ENCODE peak calls at places on chromosomes 11 and 22, in seven cellular contexts. One of them, this sample, is unnamed.

GRCh38 chr11:104968856-104969776 is 742 bp upstream of the CASP4 start:
- DNase-seq in H1: peak; percentile 52
- DNase-seq in H9: peak; percentile 67
- DNase-seq in mesenchymal stem cell: peak; percentile 32
- DNase-seq in neuronal stem cell: no peak
- DNase-seq in trophoblast cell: peak; percentile 67
- DNase-seq in IMR-90: peak; percentile 34
- DNase-seq in this sample: peak; percentile 62

GRCh38 chr22:38610234-38610633 is 40.3 kb upstream of the DMC1 start:
- DNase-seq in IMR-90: no peak
- DNase-seq in trophoblast cell: no peak
- DNase-seq in neuronal stem cell: no peak
- DNase-seq in H1: no peak
- DNase-seq in mesenchymal stem cell: no peak
- DNase-seq in H9: no peak
- DNase-seq in this sample: no peak

GRCh38 chr11:126890561-126890960 is 110.0 kb downstream of the KIRREL3 start:
- DNase-seq in IMR-90: no peak
- DNase-seq in H9: peak; percentile 74
- DNase-seq in mesenchymal stem cell: no peak
- DNase-seq in neuronal stem cell: no peak
- DNase-seq in H1: peak; percentile 49
- DNase-seq in trophoblast cell: no peak
- DNase-seq in this sample: peak; percentile 77

GRCh38 chr22:38694945-38695344 is 5.8 kb downstream of the JOSD1 start:
- DNase-seq in trophoblast cell: peak; percentile 91
- DNase-seq in H9: no peak
- DNase-seq in mesenchymal stem cell: no peak
- DNase-seq in H1: no peak
- DNase-seq in IMR-90: no peak
- DNase-seq in neuronal stem cell: no peak
- DNase-seq in this sample: no peak

GRCh38 chr11:2518112-2518982 is 73.5 kb downstream of the KCNQ1 start:
- DNase-seq in H1: peak; percentile 37
- DNase-seq in IMR-90: no peak
- DNase-seq in neuronal stem cell: no peak
- DNase-seq in H9: peak; percentile 21
- DNase-seq in trophoblast cell: no peak
- DNase-seq in mesenchymal stem cell: no peak
- DNase-seq in this sample: no peak

GRCh38 chr11:105148241-105148640 is 8.7 kb upstream of the CARD18 start:
- DNase-seq in IMR-90: peak; percentile 49
- DNase-seq in mesenchymal stem cell: no peak
- DNase-seq in trophoblast cell: no peak
- DNase-seq in H1: no peak
- DNase-seq in H9: no peak
- DNase-seq in neuronal stem cell: no peak
- DNase-seq in this sample: no peak

GRCh38 chr11:66617148-66617814 is 851 bp downstream of the RBM14 start:
- DNase-seq in mesenchymal stem cell: no peak
- DNase-seq in H9: no peak
- DNase-seq in H1: no peak
- DNase-seq in IMR-90: no peak
- DNase-seq in neuronal stem cell: no peak
- DNase-seq in trophoblast cell: peak; percentile 63
- DNase-seq in this sample: no peak

GRCh38 chr11:13942908-13943505 is 19.5 kb upstream of the SPON1 start:
- DNase-seq in neuronal stem cell: no peak
- DNase-seq in trophoblast cell: no peak
- DNase-seq in IMR-90: peak; percentile 24
- DNase-seq in H1: no peak
- DNase-seq in H9: no peak
- DNase-seq in mesenchymal stem cell: peak; percentile 44
- DNase-seq in this sample: no peak

GRCh38 chr11:128330203-128330602 is 257.2 kb downstream of the ETS1 start:
- DNase-seq in IMR-90: no peak
- DNase-seq in trophoblast cell: no peak
- DNase-seq in H9: no peak
- DNase-seq in neuronal stem cell: no peak
- DNase-seq in mesenchymal stem cell: no peak
- DNase-seq in H1: no peak
- DNase-seq in this sample: peak; percentile 48

GRCh38 chr11:115078461-115079438 is 400.4 kb downstream of the NXPE2 start:
- DNase-seq in neuronal stem cell: no peak
- DNase-seq in H9: no peak
- DNase-seq in trophoblast cell: no peak
- DNase-seq in H1: no peak
- DNase-seq in IMR-90: no peak
- DNase-seq in mesenchymal stem cell: no peak
- DNase-seq in this sample: no peak
- H4K8ac ChIP-seq in neuronal stem cell: no peak overlapping the region
- H4K8ac ChIP-seq in H9: no peak overlapping the region
- H4K8ac ChIP-seq in trophoblast cell: no peak overlapping the region
- H4K8ac ChIP-seq in H1: peak overlapping the region; percentile 38
- H4K8ac ChIP-seq in IMR-90: no peak overlapping the region
- H4K8ac ChIP-seq in mesenchymal stem cell: no peak overlapping the region
- H4K8ac ChIP-seq in this sample: no peak overlapping the region

GRCh38 chr11:110463153-110463552 is 33.4 kb downstream of the FDX1 start:
- DNase-seq in neuronal stem cell: peak; percentile 23
- DNase-seq in trophoblast cell: peak; percentile 37
- DNase-seq in H1: peak; percentile 65
- DNase-seq in IMR-90: peak; percentile 66
- DNase-seq in mesenchymal stem cell: peak; percentile 52
- DNase-seq in H9: peak; percentile 58
- DNase-seq in this sample: peak; percentile 64
- H2BK120ac ChIP-seq in neuronal stem cell: no peak overlapping the region
- H2BK120ac ChIP-seq in trophoblast cell: no peak overlapping the region
- H2BK120ac ChIP-seq in H1: no peak overlapping the region
- H2BK120ac ChIP-seq in IMR-90: no peak overlapping the region
- H2BK120ac ChIP-seq in mesenchymal stem cell: no peak overlapping the region
- H2BK120ac ChIP-seq in H9: no peak overlapping the region
- H2BK120ac ChIP-seq in this sample: no peak overlapping the region

GRCh38 chr11:88522624-88523361 is 185.3 kb upstream of the CTSC start:
- DNase-seq in IMR-90: no peak
- DNase-seq in H9: no peak
- DNase-seq in trophoblast cell: no peak
- DNase-seq in H1: no peak
- DNase-seq in neuronal stem cell: no peak
- DNase-seq in mesenchymal stem cell: peak; percentile 6
- DNase-seq in this sample: no peak

GRCh38 chr11:88523362-88524028 is 186.0 kb upstream of the CTSC start:
- DNase-seq in trophoblast cell: no peak
- DNase-seq in neuronal stem cell: no peak
- DNase-seq in mesenchymal stem cell: peak; percentile 30
- DNase-seq in IMR-90: peak; percentile 49
- DNase-seq in H1: no peak
- DNase-seq in H9: no peak
- DNase-seq in this sample: no peak

GRCh38 chr11:88515002-88515401 is 177.5 kb upstream of the CTSC start:
- DNase-seq in H1: no peak
- DNase-seq in trophoblast cell: no peak
- DNase-seq in neuronal stem cell: no peak
- DNase-seq in mesenchymal stem cell: no peak
- DNase-seq in H9: no peak
- DNase-seq in IMR-90: no peak
- DNase-seq in this sample: no peak

GRCh38 chr11:88521354-88522310 is 184.1 kb upstream of the CTSC start:
- DNase-seq in H1: no peak
- DNase-seq in mesenchymal stem cell: peak; percentile 42
- DNase-seq in neuronal stem cell: no peak
- DNase-seq in H9: no peak
- DNase-seq in IMR-90: peak; percentile 34
- DNase-seq in trophoblast cell: no peak
- DNase-seq in this sample: no peak

DNA sequence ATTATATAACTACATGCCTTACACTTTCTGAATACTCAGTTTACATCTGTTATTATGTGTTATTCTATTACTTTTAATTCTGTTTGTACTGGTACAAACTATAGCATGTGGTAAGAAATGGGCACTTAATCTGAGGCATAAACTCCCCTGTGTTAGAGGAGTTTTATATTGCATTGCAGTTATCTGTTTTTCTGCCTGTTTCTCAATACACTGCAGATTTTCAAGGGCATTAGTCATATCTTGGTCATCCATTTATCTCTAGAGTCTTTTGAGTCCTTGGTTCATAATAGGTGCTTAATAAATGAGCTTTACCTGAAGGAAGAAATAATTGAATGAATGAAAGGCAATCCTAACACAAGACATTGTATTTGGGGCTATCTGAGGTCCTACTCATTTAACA is 182.9 kb upstream of the CTSC start:
- DNase-seq in IMR-90: peak; percentile 49
- DNase-seq in trophoblast cell: peak; percentile 40
- DNase-seq in H1: no peak
- DNase-seq in neuronal stem cell: no peak
- DNase-seq in H9: no peak
- DNase-seq in mesenchymal stem cell: peak; percentile 45
- DNase-seq in this sample: no peak
- H2AK5ac ChIP-seq in IMR-90: no peak overlapping the region
- H2AK5ac ChIP-seq in trophoblast cell: no peak overlapping the region
- H2AK5ac ChIP-seq in H1: no peak overlapping the region
- H2AK5ac ChIP-seq in neuronal stem cell: no peak overlapping the region
- H2AK5ac ChIP-seq in H9: no peak overlapping the region
- H2AK5ac ChIP-seq in mesenchymal stem cell: no peak overlapping the region
- H2AK5ac ChIP-seq in this sample: no peak overlapping the region

GRCh38 chr22:43079742-43080141 is 9.4 kb downstream of the TTLL1 start:
- DNase-seq in IMR-90: no peak
- DNase-seq in trophoblast cell: no peak
- DNase-seq in H9: no peak
- DNase-seq in neuronal stem cell: no peak
- DNase-seq in H1: no peak
- DNase-seq in mesenchymal stem cell: no peak
- DNase-seq in this sample: no peak
- H4K8ac ChIP-seq in IMR-90: no peak overlapping the region
- H4K8ac ChIP-seq in trophoblast cell: no peak overlapping the region
- H4K8ac ChIP-seq in H9: no peak overlapping the region
- H4K8ac ChIP-seq in neuronal stem cell: no peak overlapping the region
- H4K8ac ChIP-seq in H1: no peak overlapping the region
- H4K8ac ChIP-seq in mesenchymal stem cell: no peak overlapping the region
- H4K8ac ChIP-seq in this sample: no peak overlapping the region

DNA sequence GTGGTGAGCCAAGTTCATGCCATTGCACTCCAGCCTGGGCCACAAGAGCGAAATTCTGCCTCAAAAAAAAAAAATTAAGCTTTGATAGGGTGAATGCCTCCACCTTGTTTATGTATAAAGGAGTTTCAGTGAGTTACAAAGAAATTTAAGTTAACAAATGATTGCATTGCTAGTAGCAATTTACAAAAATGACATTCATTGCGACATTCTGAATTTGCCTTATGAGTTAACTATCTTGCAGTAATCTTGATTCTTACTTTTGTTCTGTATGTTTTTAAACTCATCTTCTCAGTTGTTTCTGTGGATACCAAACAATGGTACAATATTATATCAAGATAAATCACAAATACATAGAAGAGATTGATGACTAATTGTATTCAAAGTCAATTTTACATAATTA is 207.0 kb downstream of the DDX10 start:
- DNase-seq in H9: no peak
- DNase-seq in trophoblast cell: no peak
- DNase-seq in neuronal stem cell: no peak
- DNase-seq in mesenchymal stem cell: no peak
- DNase-seq in H1: no peak
- DNase-seq in IMR-90: no peak
- DNase-seq in this sample: no peak
- H2BK120ac ChIP-seq in H9: no peak overlapping the region
- H2BK120ac ChIP-seq in trophoblast cell: no peak overlapping the region
- H2BK120ac ChIP-seq in neuronal stem cell: no peak overlapping the region
- H2BK120ac ChIP-seq in mesenchymal stem cell: peak overlapping the region; percentile 88
- H2BK120ac ChIP-seq in H1: no peak overlapping the region
- H2BK120ac ChIP-seq in IMR-90: peak overlapping the region; percentile 95
- H2BK120ac ChIP-seq in this sample: no peak overlapping the region